ENCODE peak calls at places on chromosome 13, in nine cellular contexts. I is tibial nerve, S is upper lobe of left lung, X is tibial artery, K is fibroblast of lung, E is lung, J is ascending aorta, P is heart left ventricle, M is cardiac muscle cell. W is an unnamed sample.
A peak's percentile ranks its signal among the peaks of the same experiment; 100 is the strongest.

GRCh38 chr13:110338441-110339101 is 31.5 kb downstream of the COL4A2 start:
- DNase-seq in I (peak; percentile 48), S (no peak), X (peak; percentile 92), K (peak; percentile 91), E (no peak), J (peak; percentile 90), P (peak; percentile 65), M (peak; percentile 15), W (no peak)

GRCh38 chr13:53778937-53779336 is 750.3 kb downstream of the OLFM4 start:
- DNase-seq in I (no peak), S (no peak), X (no peak), K (no peak), E (no peak), J (no peak), P (no peak), M (peak; percentile 39), W (no peak)

GRCh38 chr13:47592256-47592655 is 408.8 kb downstream of the SUCLA2 start:
- DNase-seq in I (no peak), S (no peak), X (no peak), K (no peak), E (no peak), J (no peak), P (no peak), M (no peak), W (no peak)

GRCh38 chr13:34020388-34020787 is 202.4 kb downstream of the RFC3 start:
- DNase-seq in I (no peak), S (no peak), X (no peak), K (no peak), E (no peak), J (no peak), P (no peak), M (no peak), W (no peak)

GRCh38 chr13:94344126-94344863 is 135.2 kb downstream of the DCT start:
- DNase-seq in I (no peak), S (no peak), X (no peak), K (peak; percentile 54), E (no peak), J (no peak), P (no peak), M (no peak), W (no peak)

GRCh38 chr13:34971473-34971872 is 29.4 kb downstream of the NBEA start:
- DNase-seq in I (no peak), S (no peak), X (no peak), K (no peak), E (no peak), J (no peak), P (no peak), M (no peak), W (no peak)

GRCh38 chr13:107258599-107259187 is 690.8 kb upstream of the ARGLU1 start:
- DNase-seq in I (no peak), S (no peak), X (no peak), K (peak; percentile 16), E (no peak), J (no peak), P (no peak), M (no peak), W (no peak)

GRCh38 chr13:49356224-49356623 is 87.6 kb downstream of the CAB39L start:
- DNase-seq in I (no peak), S (no peak), X (no peak), K (peak; percentile 97), E (no peak), J (no peak), P (no peak), M (no peak), W (no peak)

GRCh38 chr13:98475521-98475920 is 101.4 kb downstream of the STK24 start:
- DNase-seq in I (no peak), S (peak; percentile 62), X (no peak), K (no peak), E (no peak), J (no peak), P (no peak), M (peak; percentile 77), W (no peak)
- H3K4me1 ChIP-seq in I (peaks cover 29% of the 10 kb centered on the region), S (peaks cover 19% of the 10 kb centered on the region), X (peaks cover 22% of the 10 kb centered on the region), K (peaks cover 7% of the 10 kb centered on the region), E (peaks cover 16% of the 10 kb centered on the region), J (no peaks in the 10 kb centered on the region), P (peaks cover 81% of the 10 kb centered on the region), M (peaks cover 42% of the 10 kb centered on the region), W (peaks cover 22% of the 10 kb centered on the region)

GRCh38 chr13:24272452-24273161 is 36.8 kb upstream of the C1QTNF9 start:
- DNase-seq in I (no peak), S (peak; percentile 67), X (no peak), K (peak; percentile 12), E (peak; percentile 65), J (no peak), P (no peak), M (no peak), W (no peak)

GRCh38 chr13:24274452-24274971 is 34.9 kb upstream of the C1QTNF9 start:
- DNase-seq in I (no peak), S (peak; percentile 66), X (no peak), K (no peak), E (no peak), J (no peak), P (no peak), M (no peak), W (no peak)

GRCh38 chr13:24273926-24274325 is 35.5 kb upstream of the C1QTNF9 start:
- DNase-seq in I (no peak), S (no peak), X (no peak), K (no peak), E (no peak), J (no peak), P (no peak), M (no peak), W (no peak)

GRCh38 chr13:24276310-24276709 is 33.1 kb upstream of the C1QTNF9 start:
- DNase-seq in I (no peak), S (no peak), X (no peak), K (no peak), E (no peak), J (no peak), P (no peak), M (no peak), W (no peak)

DNA sequence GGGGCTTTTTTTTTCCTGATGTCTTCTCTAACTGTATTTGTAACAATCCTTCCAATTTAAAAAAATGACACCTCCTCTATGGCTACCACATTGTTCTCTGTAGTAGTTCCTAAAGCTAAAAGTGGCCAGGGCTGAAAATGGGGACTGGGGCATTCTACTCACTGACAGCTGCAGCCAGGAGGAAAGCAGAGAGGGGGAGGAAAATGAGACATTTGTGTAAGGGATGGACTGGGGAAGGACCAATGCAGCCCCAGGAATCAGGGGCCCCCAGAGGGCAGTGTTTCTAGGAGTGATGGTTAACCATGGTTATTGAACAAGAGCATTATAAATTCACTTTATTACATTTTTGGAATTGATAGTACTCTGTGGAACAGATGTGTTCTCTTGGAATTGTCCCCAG is 34.3 kb upstream of the C1QTNF9 start:
- DNase-seq in I (no peak), S (no peak), X (no peak), K (no peak), E (no peak), J (no peak), P (no peak), M (no peak), W (no peak)
- TF ChIP-seq CTCF in I (no peak), S (no peak), X (no peak), K (no peak), E (no peak), J (no peak), P (no peak), M (peak; percentile 14), W (no peak)

DNA sequence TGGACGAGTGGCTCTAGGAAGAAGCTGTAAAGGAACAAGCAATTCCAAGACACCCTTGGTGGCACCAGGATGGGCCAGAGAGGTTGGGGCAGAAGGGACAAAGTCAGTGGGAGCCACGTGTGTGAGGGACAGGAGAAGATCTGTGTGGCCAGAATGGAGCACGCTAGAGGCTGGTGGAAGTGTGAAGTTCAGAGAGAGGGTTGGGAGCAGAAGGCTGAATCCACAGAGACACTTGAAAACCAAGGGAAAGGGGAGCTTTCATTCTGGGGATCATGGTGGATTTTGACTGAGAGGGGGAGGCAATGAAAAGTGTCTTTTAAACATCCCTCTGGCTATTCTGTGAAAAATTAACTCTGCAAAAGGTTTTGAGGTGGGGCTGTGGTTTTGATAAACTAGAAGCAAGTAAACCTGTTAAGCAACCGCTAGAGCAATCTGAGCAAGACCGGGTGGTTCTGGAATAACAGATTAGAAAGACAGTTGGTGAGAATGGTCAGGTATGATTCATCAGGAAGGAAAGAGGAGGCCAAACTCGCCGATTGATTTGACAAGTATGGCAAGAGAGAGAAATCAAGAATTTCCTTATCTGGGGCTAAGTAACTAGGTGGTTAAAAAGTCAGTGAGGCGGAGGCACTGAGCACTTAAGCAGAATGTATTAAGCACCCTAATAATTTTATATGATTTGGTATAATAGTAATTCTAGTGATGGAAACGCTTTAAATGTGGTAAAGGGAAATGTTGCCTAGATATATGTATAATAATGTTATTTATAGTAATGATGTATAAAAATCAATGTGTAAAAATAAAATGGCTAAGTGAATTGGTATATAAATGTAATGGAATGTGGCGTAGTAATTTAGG is 140.0 kb downstream of the MYO16 start:
- DNase-seq in I (no peak), S (no peak), X (no peak), K (peak; percentile 19), E (no peak), J (no peak), P (no peak), M (no peak), W (no peak)
- H3K27me3 ChIP-seq in I (no peaks in the 10 kb centered on the region), S (no peaks in the 10 kb centered on the region), X (no peaks in the 10 kb centered on the region), K (no peaks in the 10 kb centered on the region), E (no peaks in the 10 kb centered on the region), J (no peaks in the 10 kb centered on the region), P (no peaks in the 10 kb centered on the region), M (no peaks in the 10 kb centered on the region), W (no peaks in the 10 kb centered on the region)

GRCh38 chr13:26020536-26021290 is 31.1 kb downstream of the SHISA2 start:
- DNase-seq in I (no peak), S (no peak), X (no peak), K (no peak), E (no peak), J (no peak), P (no peak), M (no peak), W (no peak)

GRCh38 chr13:26021516-26021915 is 30.3 kb downstream of the SHISA2 start:
- DNase-seq in I (no peak), S (no peak), X (no peak), K (peak; percentile 51), E (no peak), J (no peak), P (no peak), M (no peak), W (no peak)

GRCh38 chr13:26021956-26022355 is 29.9 kb downstream of the SHISA2 start:
- DNase-seq in I (no peak), S (no peak), X (no peak), K (no peak), E (no peak), J (no peak), P (no peak), M (no peak), W (no peak)

GRCh38 chr13:26024558-26024957 is 27.3 kb downstream of the SHISA2 start:
- DNase-seq in I (no peak), S (peak; percentile 42), X (no peak), K (peak; percentile 63), E (no peak), J (no peak), P (no peak), M (peak; percentile 43), W (no peak)

DNA sequence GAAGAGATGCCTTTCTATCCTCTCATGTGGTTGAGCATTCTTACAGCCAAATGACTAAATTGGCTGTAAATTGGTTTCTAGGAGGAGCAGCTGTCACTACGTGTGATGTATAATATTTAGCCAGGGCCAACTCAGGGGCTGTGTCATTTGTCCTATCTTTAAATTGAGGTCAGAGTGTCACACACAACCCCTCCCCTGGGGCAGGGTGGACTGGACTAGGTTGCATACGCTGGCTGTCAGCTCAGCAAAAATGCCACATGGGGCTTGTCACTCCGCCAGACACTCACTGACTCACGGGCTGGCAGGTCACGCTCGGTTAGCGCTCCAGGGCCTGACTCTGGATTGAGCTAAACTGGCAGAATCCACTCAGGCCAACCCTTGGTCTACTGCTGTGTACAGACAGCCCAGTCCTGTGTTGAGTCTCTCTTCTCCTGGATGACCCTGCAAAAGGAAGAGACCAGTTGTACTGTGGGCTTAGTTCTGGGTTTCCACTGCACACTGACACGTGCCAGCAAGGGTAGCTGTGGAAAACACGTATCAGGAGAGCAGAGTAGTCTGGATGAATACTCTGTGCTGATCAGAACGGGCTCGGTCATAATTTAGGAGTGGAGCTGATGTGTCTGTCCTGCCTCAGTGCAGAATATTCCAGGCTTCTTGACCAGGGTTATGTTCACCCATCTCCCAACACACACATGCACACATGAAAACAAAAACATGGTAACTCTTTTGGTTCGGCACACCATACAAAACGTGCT is 29.1 kb downstream of the SHISA2 start:
- DNase-seq in I (no peak), S (peak; percentile 89), X (peak; percentile 81), K (peak; percentile 73), E (peak; percentile 85), J (peak; percentile 77), P (peak; percentile 63), M (peak; percentile 88), W (peak; percentile 71)
- H3K4me1 ChIP-seq in I (no peaks in the 10 kb centered on the region), S (no peaks in the 10 kb centered on the region), X (peaks cover 23% of the 10 kb centered on the region), K (no peaks in the 10 kb centered on the region), E (peaks cover 6% of the 10 kb centered on the region), J (peaks cover 8% of the 10 kb centered on the region), P (peaks cover 11% of the 10 kb centered on the region), M (peaks cover 62% of the 10 kb centered on the region), W (no peaks in the 10 kb centered on the region)

W was measured in pancreas.